ENCODE peak calls at places on chromosome 9, in four cellular contexts. P is A549, D is HCT116, N is fibroblast of lung. I is an unnamed sample.
A peak's percentile ranks its signal among the peaks of the same experiment; 100 is the strongest.

GRCh38 chr9:135858491-135859185 is 48.7 kb downstream of the CAMSAP1 start:
- DNase-seq in N (no peak), P (no peak), D (no peak), I (no peak)

GRCh38 chr9:108534741-108535140 is 321.0 kb downstream of the ACTL7B start:
- DNase-seq in P (no peak), D (peak; percentile 26), N (peak; percentile 60), I (peak; percentile 66)

GRCh38 chr9:77019010-77019809 is at the start of gene FOXB2:
- DNase-seq in D (no peak), P (no peak), N (no peak), I (no peak)

GRCh38 chr9:127418037-127418471 is 6.1 kb upstream of the ZNF79 start:
- DNase-seq in N (no peak), P (peak; percentile 61), D (peak; percentile 15), I (peak; percentile 34)

GRCh38 chr9:136383436-136383835 is 10.0 kb upstream of the CARD9 start:
- DNase-seq in D (no peak), P (no peak), N (no peak), I (no peak)

GRCh38 chr9:947985-948384 is 28.5 kb upstream of the DMRT3 start:
- DNase-seq in N (no peak), D (no peak), P (no peak), I (no peak)

GRCh38 chr9:86685556-86685955 is 261.8 kb downstream of the GAS1 start:
- DNase-seq in N (no peak), P (no peak), D (no peak), I (no peak)

GRCh38 chr9:14418262-14419200 is 104.6 kb upstream of the NFIB start:
- DNase-seq in P (no peak), N (peak; percentile 72), D (no peak), I (no peak)

GRCh38 chr9:114196924-114197570 is 41.7 kb downstream of the COL27A1 start:
- DNase-seq in D (no peak), N (peak; percentile 21), P (no peak), I (no peak)

GRCh38 chr9:97385626-97386264 is 26.2 kb upstream of the TDRD7 start:
- DNase-seq in D (no peak), N (no peak), P (no peak), I (no peak)

GRCh38 chr9:5719546-5719945 is 90.6 kb downstream of the RIC1 start:
- DNase-seq in P (peak; percentile 9), N (peak; percentile 22), D (no peak), I (no peak)

GRCh38 chr9:90805006-90805993 is 3.7 kb downstream of the SYK start:
- DNase-seq in P (no peak), D (no peak), N (no peak), I (no peak)
- H3K4me3 ChIP-seq in P (no peak overlapping the region), D (no peak overlapping the region), N (no peak overlapping the region), I (no peak overlapping the region)

GRCh38 chr9:126343271-126343700 is 16.7 kb downstream of the MVB12B start:
- DNase-seq in N (no peak), D (no peak), P (no peak), I (no peak)

GRCh38 chr9:126347093-126347492 is 20.5 kb downstream of the MVB12B start:
- DNase-seq in N (no peak), D (no peak), P (no peak), I (no peak)

GRCh38 chr9:126347911-126348760 is 21.5 kb downstream of the MVB12B start:
- DNase-seq in N (no peak), D (no peak), P (no peak), I (peak; percentile 68)

GRCh38 chr9:126348911-126349550 is 22.4 kb downstream of the MVB12B start:
- DNase-seq in P (no peak), D (no peak), N (no peak), I (no peak)

GRCh38 chr9:126346031-126346430 is 19.4 kb downstream of the MVB12B start:
- DNase-seq in N (no peak), D (no peak), P (no peak), I (no peak)
- H3K27ac ChIP-seq in N (no peak overlapping the region), D (no peak overlapping the region), P (no peak overlapping the region), I (no peak overlapping the region)

GRCh38 chr9:112003538-112003937 is 106.9 kb downstream of the UGCG start:
- DNase-seq in N (no peak), D (no peak), P (no peak), I (no peak)
- H3K4me2 ChIP-seq in N (no peak overlapping the region), D (no peak overlapping the region), P (no peak overlapping the region), I (no peak overlapping the region)

DNA sequence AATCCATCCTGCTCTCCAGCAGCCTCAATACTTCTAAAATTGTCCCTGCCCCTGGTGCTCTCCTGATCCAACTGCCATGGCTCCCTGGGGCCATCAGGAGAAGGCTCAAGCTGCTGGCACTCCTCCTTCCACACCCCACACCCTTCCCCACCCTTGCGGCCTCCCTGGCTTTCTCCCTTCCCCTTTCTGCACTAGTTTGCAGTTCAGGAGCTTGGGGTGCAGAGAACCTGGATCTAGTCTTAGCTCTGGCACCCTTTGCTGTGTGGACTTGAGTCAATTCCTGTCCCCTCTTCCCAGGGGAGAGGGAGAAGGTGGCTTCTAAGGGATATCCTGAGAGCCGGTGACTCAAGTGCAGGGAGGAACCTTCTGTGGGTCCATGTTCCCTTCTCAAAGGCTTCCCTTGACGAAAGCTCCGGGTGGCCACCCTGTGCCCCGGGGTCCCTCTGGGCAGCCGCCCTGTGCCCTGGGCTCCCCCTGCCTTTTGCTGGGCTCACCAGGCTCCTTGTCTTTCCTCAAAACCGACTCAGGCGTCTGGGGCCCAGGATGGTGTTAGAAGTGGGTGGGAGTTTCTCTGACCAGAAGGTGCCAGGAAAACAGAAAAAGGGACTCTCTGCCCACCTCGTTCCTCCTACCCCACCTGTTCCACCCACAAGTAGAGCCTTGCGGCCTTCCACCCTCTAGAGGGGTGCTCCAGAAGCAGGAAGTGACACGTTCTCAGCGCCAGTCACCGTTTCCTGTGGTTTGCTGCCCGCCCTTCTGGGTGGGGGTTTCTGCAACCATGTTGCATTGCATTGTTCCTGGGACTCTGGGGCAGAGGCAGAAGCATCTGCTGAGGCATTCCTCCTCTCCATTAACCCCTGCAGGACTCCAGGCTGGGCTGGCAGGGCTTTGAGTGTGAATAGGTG is 15.0 kb downstream of the GLIPR2 start:
- DNase-seq in P (no peak), D (no peak), N (peak; percentile 49), I (no peak)
- H3K4me3 ChIP-seq in P (no peak overlapping the region), D (no peak overlapping the region), N (no peak overlapping the region), I (no peak overlapping the region)

GRCh38 chr9:110155744-110156143 is 52.2 kb downstream of the C9orf152 start:
- DNase-seq in N (no peak), P (no peak), D (no peak), I (no peak)

GRCh38 chr9:110156902-110157301 is 51.1 kb downstream of the C9orf152 start:
- DNase-seq in D (no peak), P (no peak), N (peak; percentile 46), I (no peak)

GRCh38 chr9:110156416-110156815 is 51.5 kb downstream of the C9orf152 start:
- DNase-seq in D (no peak), P (no peak), N (no peak), I (no peak)

GRCh38 chr9:110152704-110153374 is 55.1 kb downstream of the C9orf152 start:
- DNase-seq in N (peak; percentile 74), P (peak; percentile 42), D (peak; percentile 27), I (no peak)

DNA sequence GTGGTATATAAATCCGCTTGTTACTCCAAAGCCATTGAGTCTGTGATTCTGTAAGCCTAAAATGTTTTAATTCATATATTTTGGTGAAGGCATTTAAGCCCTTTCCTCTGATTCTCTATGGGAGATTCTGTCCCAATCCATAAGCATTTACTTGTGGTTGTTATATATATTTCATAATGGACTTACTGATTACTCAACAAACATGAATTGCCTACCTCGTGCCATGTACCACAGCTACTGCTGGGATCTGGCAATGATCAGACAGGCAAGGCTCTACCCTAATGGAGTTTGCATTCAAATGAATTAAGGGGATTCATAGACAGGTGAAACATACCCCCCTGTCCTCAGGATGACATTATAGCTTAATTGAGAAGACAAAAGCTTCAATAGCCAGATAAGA is 54.5 kb downstream of the C9orf152 start:
- DNase-seq in N (no peak), D (no peak), P (no peak), I (no peak)
- H3K27ac ChIP-seq in N (peak overlapping the region; percentile 54), D (no peak overlapping the region), P (no peak overlapping the region), I (peak overlapping the region; percentile 22)

GRCh38 chr9:95753762-95754465 is 121.6 kb upstream of the ERCC6L2 start:
- DNase-seq in N (peak; percentile 90), P (no peak), D (no peak), I (no peak)
- H3K4me2 ChIP-seq in N (peak overlapping the region; percentile 56), P (no peak overlapping the region), D (no peak overlapping the region), I (no peak overlapping the region)

GRCh38 chr9:125238915-125239446 is 2.2 kb downstream of the HSPA5 start:
- DNase-seq in P (no peak), D (no peak), N (no peak), I (no peak)
- H3K4me3 ChIP-seq in P (peak overlapping the region; percentile 73), D (no peak overlapping the region), N (peak overlapping the region; percentile 99), I (peak overlapping the region; percentile 92)

GRCh38 chr9:137791947-137792346 is 85.6 kb upstream of the CACNA1B start:
- DNase-seq in P (no peak), D (no peak), N (no peak), I (no peak)

GRCh38 chr9:137787786-137788505 is 89.6 kb upstream of the CACNA1B start:
- DNase-seq in P (no peak), N (no peak), D (no peak), I (no peak)

GRCh38 chr9:137788561-137789294 is 88.9 kb upstream of the CACNA1B start:
- DNase-seq in P (no peak), N (no peak), D (no peak), I (no peak)

GRCh38 chr9:137787376-137787775 is 90.2 kb upstream of the CACNA1B start:
- DNase-seq in P (no peak), D (no peak), N (no peak), I (no peak)

DNA sequence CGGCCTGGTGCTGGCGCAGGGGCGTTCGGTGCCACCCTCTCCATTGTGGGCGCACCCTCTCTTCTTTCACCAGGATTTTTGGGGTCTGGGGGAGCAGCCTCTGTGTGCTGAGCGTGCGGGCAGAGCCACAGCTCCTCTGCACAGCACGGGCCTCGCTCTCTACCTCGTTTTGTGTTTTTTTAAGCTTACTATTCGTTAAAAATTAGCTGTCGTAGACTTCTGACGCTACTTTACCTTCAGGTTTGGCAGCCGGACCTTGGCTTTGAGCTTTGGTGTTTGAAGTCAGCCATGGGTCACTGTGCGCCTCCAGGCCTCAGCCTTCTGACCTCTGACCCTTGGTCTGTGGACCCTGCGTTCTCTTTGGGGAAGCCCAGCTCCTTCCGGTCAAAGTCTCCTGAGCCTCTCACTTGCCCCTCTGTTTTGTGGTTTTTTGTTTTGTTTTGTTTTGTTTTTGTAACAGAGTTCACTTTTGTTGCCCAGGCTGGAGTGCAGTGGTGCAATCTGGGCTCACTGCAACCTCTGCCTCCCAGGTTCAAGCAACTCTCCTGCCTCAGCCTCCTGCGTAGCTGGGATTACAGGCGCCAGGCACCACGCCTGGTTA is 88.2 kb upstream of the CACNA1B start:
- DNase-seq in D (no peak), P (no peak), N (no peak), I (no peak)
- H3K27ac ChIP-seq in D (no peak overlapping the region), P (no peak overlapping the region), N (no peak overlapping the region), I (no peak overlapping the region)

GRCh38 chr9:133004091-133005072 is 25.9 kb downstream of the GFI1B start:
- DNase-seq in P (no peak), D (no peak), N (no peak), I (no peak)

GRCh38 chr9:133006731-133007352 is 24.0 kb upstream of the GTF3C5 start:
- DNase-seq in N (no peak), D (no peak), P (no peak), I (no peak)

GRCh38 chr9:133005957-133006356 is 24.8 kb upstream of the GTF3C5 start:
- DNase-seq in N (no peak), P (no peak), D (no peak), I (no peak)

GRCh38 chr9:133003671-133004090 is 25.2 kb downstream of the GFI1B start:
- DNase-seq in P (no peak), D (no peak), N (no peak), I (no peak)

GRCh38 chr9:133005221-133005760 is 25.5 kb upstream of the GTF3C5 start:
- DNase-seq in D (no peak), P (no peak), N (no peak), I (no peak)
- H3K4me2 ChIP-seq in D (no peak overlapping the region), P (no peak overlapping the region), N (no peak overlapping the region), I (no peak overlapping the region)

GRCh38 chr9:69411931-69412740 is 87.1 kb downstream of the ENTREP1 start:
- DNase-seq in N (no peak), P (no peak), D (no peak), I (no peak)
- H3K4me3 ChIP-seq in N (no peak overlapping the region), P (no peak overlapping the region), D (no peak overlapping the region), I (no peak overlapping the region)